ENCODE peak calls at places on chromosomes 13 and 19, in four cellular contexts. E, R, Z and W are unnamed samples.

GRCh38 chr13:110560606-110561334 is 752 bp downstream of the RAB20 start:
- DNase-seq in R (no peak), E (no peak), Z (no peak), W (no peak)

GRCh38 chr13:103883152-103883551 is 816.9 kb upstream of the SLC10A2 start:
- DNase-seq in Z (no peak), R (peak; percentile 95), E (peak; percentile 90), W (peak; percentile 90)

GRCh38 chr19:5817218-5817617 is 12.4 kb downstream of the NRTN start:
- DNase-seq in R (no peak), Z (no peak), E (no peak), W (no peak)

GRCh38 chr19:39805120-39805519 is 26.5 kb downstream of the LEUTX start:
- DNase-seq in E (no peak), R (peak; percentile 15), Z (no peak), W (no peak)

GRCh38 chr13:90084684-90085290 is 1262.7 kb upstream of the MIR17HG start:
- DNase-seq in Z (no peak), E (no peak), R (no peak), W (peak; percentile 9)

GRCh38 chr19:1102407-1103106 is 1.2 kb upstream of the GPX4 start:
- DNase-seq in Z (peak; percentile 77), R (peak; percentile 100), E (no peak), W (peak; percentile 98)

GRCh38 chr13:23790591-23791170 is 98.5 kb downstream of the MIPEP start:
- DNase-seq in R (peak; percentile 82), E (no peak), Z (no peak), W (peak; percentile 95)

GRCh38 chr19:6373096-6373812 is 660 bp downstream of the ALKBH7 start:
- DNase-seq in Z (peak; percentile 99), E (peak; percentile 100), R (peak; percentile 98), W (peak; percentile 82)

GRCh38 chr19:15323496-15324235 is 8.7 kb downstream of the BRD4 start:
- DNase-seq in R (peak; percentile 53), E (no peak), Z (peak; percentile 45), W (no peak)

GRCh38 chr19:32124585-32124984 is 220.8 kb upstream of the ZNF507 start:
- DNase-seq in R (no peak), E (peak; percentile 63), Z (no peak), W (no peak)

GRCh38 chr13:99572131-99572530 is 70.9 kb downstream of the TM9SF2 start:
- DNase-seq in E (no peak), R (peak; percentile 4), Z (no peak), W (no peak)

GRCh38 chr19:33409035-33409434 is 35.5 kb downstream of the CEBPG start:
- DNase-seq in E (peak; percentile 34), Z (no peak), R (no peak), W (no peak)

GRCh38 chr13:26557393-26558073 is at the start of gene WASF3:
- DNase-seq in Z (peak; percentile 94), R (peak; percentile 90), E (peak; percentile 92), W (peak; percentile 41)

GRCh38 chr19:40424637-40425449 is 949 bp downstream of the SERTAD1 start:
- DNase-seq in Z (no peak), R (peak; percentile 13), E (no peak), W (no peak)

GRCh38 chr13:95023405-95023804 is 277.8 kb downstream of the ABCC4 start:
- DNase-seq in Z (no peak), R (peak; percentile 26), E (no peak), W (no peak)

GRCh38 chr13:94765814-94766213 is 53.5 kb upstream of the SOX21 start:
- DNase-seq in Z (no peak), R (no peak), E (no peak), W (no peak)

GRCh38 chr13:98488736-98489135 is 88.2 kb downstream of the STK24 start:
- DNase-seq in R (no peak), Z (no peak), E (no peak), W (no peak)

GRCh38 chr13:104256701-104257100 is 1190.5 kb upstream of the SLC10A2 start:
- DNase-seq in R (no peak), Z (no peak), E (no peak), W (no peak)

GRCh38 chr13:36160297-36160696 is 29.1 kb upstream of the DCLK1 start:
- DNase-seq in Z (no peak), R (no peak), E (no peak), W (no peak)

GRCh38 chr13:99686157-99686572 is 184.9 kb downstream of the TM9SF2 start:
- DNase-seq in E (no peak), R (peak; percentile 4), Z (no peak), W (no peak)

GRCh38 chr19:4533334-4533733 is 1.7 kb downstream of the PLIN5 start:
- DNase-seq in E (no peak), Z (no peak), R (no peak), W (no peak)

GRCh38 chr13:52414963-52415362 is 9.0 kb upstream of the THSD1 start:
- DNase-seq in E (no peak), Z (no peak), R (peak; percentile 69), W (peak; percentile 12)

GRCh38 chr19:40603071-40603718 is 2.0 kb downstream of the LTBP4 start:
- DNase-seq in E (no peak), Z (no peak), R (peak; percentile 59), W (no peak)

GRCh38 chr13:89150362-89150761 is 1479.2 kb downstream of the SLITRK5 start:
- DNase-seq in R (no peak), E (no peak), Z (no peak), W (no peak)

GRCh38 chr19:7426986-7427385 is 61.8 kb downstream of the PEX11G start:
- DNase-seq in E (no peak), R (no peak), Z (no peak), W (no peak)

GRCh38 chr19:1042689-1043511 is 3.0 kb downstream of the ABCA7 start:
- DNase-seq in R (no peak), E (peak; percentile 69), Z (no peak), W (no peak)

GRCh38 chr13:75876371-75877050 is 240.4 kb downstream of the LMO7 start:
- DNase-seq in Z (peak; percentile 35), R (peak; percentile 73), E (no peak), W (no peak)

GRCh38 chr19:13154911-13155471 is 4.8 kb downstream of the IER2 start:
- DNase-seq in Z (peak; percentile 75), R (peak; percentile 65), E (peak; percentile 92), W (no peak)

GRCh38 chr19:2270157-2270571 is 11.8 kb downstream of the PEAK3 start:
- DNase-seq in R (no peak), Z (peak; percentile 61), E (peak; percentile 90), W (no peak)

GRCh38 chr13:26968431-26969335 is 202.9 kb downstream of the USP12 start:
- DNase-seq in E (no peak), R (peak; percentile 23), Z (no peak), W (no peak)

GRCh38 chr19:53910170-53910518 is 1.1 kb downstream of the CACNG7 start:
- DNase-seq in R (no peak), E (no peak), Z (no peak), W (no peak)

GRCh38 chr19:18294467-18294864 is 13.0 kb upstream of the JUND start:
- DNase-seq in E (peak; percentile 83), Z (peak; percentile 55), R (no peak), W (no peak)

GRCh38 chr19:18156841-18157464 is 4.0 kb downstream of the PIK3R2 start:
- DNase-seq in Z (peak; percentile 98), E (peak; percentile 92), R (peak; percentile 83), W (no peak)

GRCh38 chr13:73336789-73337188 is 278.0 kb downstream of the KLF5 start:
- DNase-seq in Z (no peak), R (no peak), E (no peak), W (no peak)

GRCh38 chr19:9011875-9012274 is 1.7 kb upstream of the MUC16 start:
- DNase-seq in R (no peak), E (no peak), Z (no peak), W (no peak)

DNA sequence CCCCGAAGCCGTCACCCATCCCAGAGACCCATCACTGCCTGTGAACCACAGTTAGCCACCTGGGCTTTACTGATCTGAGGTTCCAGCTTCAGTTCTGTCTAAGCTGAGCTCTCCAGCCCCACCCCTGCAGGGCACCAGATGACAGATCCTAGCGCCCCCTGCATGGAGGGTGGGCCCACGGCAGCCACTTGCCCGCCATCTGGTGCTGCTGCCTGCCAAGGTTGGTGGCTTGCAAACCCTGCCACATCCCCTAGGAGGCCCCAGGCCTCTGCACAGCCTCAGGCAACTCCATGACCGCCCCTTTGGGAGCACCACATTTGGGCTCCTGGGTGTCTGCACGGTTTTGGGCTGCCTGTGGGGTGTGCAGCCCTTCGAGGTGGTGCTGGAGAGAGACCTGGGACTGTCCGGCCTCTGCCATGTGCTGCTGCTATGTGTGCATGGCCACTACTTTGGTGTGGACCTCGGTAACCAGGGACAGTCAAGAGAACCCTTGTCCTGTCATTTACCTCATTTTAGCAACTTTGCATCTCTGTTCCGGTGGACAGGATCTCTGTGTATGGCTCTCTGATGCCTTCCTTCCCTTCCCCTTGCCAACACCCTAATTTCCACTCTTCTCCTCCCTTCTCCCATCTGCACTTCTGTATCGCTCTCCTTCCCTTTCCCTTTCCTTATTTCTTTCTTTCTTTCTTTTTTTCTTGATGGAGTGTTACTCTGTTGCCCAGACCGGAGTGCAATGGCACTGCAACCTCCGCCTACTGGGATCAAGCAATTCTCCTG is 17.4 kb upstream of the SDHAF1 start:
- DNase-seq in R (no peak), Z (no peak), E (peak; percentile 49), W (no peak)
- TF ChIP-seq CTCF in R (peak; percentile 10), Z (no peak), E (no peak), W (no peak)

DNA sequence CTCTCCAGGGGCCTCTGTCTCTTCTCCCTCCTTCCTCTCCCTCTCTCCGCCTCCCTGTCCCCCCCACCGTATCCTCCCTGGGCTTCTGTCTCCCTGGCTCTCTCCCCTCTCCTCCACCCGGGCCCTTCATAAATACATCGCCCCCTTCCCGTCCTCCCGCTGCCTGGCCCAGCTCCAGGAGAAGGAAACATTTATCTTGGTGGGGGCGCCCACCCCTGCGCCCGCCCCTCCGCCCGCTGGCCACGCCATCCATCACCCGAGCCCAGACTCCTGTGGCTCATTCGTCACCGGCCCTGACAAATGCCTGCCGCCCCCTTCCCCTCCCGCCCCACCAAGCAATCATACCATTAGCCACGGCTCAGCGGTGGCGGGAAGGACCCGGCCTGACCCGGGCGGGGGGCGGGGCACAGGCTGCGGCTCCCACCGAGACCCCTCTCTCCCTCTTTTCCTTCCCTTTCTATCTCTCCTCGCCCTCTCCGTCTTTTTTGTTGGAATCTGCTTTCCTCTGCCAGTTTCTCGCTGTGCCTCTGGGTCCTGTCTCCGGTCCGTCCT is 2.6 kb upstream of the MEIS3 start:
- DNase-seq in E (no peak), R (no peak), Z (no peak), W (no peak)
- H3K4me3 ChIP-seq in E (no peak overlapping the region), R (no peak overlapping the region), Z (no peak overlapping the region), W (no peak overlapping the region)

DNA sequence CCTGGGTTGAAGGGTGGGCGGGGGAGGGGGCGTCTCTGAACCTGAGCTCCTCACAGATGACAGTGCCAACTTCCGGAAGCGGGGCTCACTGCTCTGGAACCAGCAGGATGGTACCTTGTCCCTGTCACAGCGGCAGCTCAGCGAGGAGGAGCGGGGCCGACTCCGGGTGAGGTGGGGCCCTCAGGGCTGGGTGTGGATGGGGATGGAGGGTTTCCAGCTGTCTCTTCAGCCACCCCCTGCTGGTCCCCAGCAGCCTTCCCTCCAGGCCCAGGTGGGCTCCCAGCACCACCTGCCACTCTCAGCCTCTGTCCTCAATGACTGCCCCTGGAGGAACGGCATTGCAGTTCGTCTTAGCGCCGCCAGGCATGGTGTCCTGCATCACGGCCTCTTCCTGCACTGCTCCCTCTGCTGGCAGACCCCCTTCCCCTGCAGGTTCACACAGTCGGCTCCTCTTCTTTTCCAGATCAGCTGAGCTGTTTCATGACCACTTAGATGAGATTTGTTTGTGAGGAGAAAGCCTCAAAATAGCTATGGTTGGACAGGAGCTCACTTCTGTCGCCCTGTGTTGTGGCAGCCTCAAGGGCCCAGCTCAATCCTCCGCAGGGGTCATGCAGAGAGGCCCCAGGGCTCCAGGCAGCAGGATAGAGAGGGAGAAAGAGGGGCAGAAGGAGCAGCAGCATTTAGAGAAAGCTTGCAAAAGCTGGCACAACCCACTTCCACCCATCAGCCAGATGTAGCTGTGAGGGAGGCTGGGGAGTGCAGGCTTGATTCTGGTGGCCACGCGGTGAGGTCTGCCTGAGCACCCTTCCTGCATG is 2.5 kb upstream of the GARIN5A start:
- DNase-seq in Z (no peak), R (peak; percentile 44), E (peak; percentile 56), W (no peak)
- TF ChIP-seq CTCF in Z (no peak), R (peak; percentile 60), E (no peak), W (peak; percentile 67)

GRCh38 chr13:30112602-30113435 is 194.5 kb downstream of the KATNAL1 start:
- DNase-seq in E (peak; percentile 85), Z (peak; percentile 67), R (peak; percentile 85), W (peak; percentile 84)
- H3K4me3 ChIP-seq in E (no peak overlapping the region), Z (no peak overlapping the region), R (no peak overlapping the region), W (no peak overlapping the region)